ENCODE peak calls at places on chromosomes 4 and X, in nine cellular contexts. O, K, U, M, Z, Q, S, N and E are unnamed samples.

GRCh38 chr4:110265001-110265400 is 66.6 kb upstream of the ELOVL6 start:
- DNase-seq in O (no peak), K (no peak), U (no peak), M (no peak), Z (no peak), Q (no peak), S (no peak), N (no peak), E (no peak)

GRCh38 chrX:113644426-113644825 is 803.8 kb upstream of the AMOT start:
- DNase-seq in O (no peak), K (no peak), U (no peak), M (no peak), Z (peak), Q (peak), S (no peak), N (no peak), E (no peak)

GRCh38 chr4:73735231-73735630 is 5.1 kb upstream of the CXCL8 start:
- DNase-seq in O (no peak), K (no peak), U (no peak), M (no peak), Z (peak), Q (peak), S (no peak), N (no peak), E (no peak)

GRCh38 chrX:45274576-45274975 is 73.9 kb upstream of the DIPK2B start:
- DNase-seq in O (no peak), K (no peak), U (no peak), M (no peak), Z (no peak), Q (peak), S (no peak), N (no peak), E (no peak)

GRCh38 chrX:50813843-50814661 is at the start of gene SHROOM4:
- DNase-seq in O (no peak), K (no peak), U (no peak), M (peak), Z (no peak), Q (no peak), S (peak), N (no peak), E (peak)

GRCh38 chr4:53189011-53189410 is 176.8 kb downstream of the SCFD2 start:
- DNase-seq in O (no peak), K (no peak), U (no peak), M (no peak), Z (peak), Q (no peak), S (no peak), N (no peak), E (no peak)

GRCh38 chrX:131778269-131779218 is 234.7 kb downstream of the OR13H1 start:
- DNase-seq in O (no peak), K (no peak), U (no peak), M (no peak), Z (no peak), Q (peak), S (no peak), N (peak), E (no peak)

GRCh38 chr4:56049428-56050212 is 100.9 kb downstream of the CEP135 start:
- DNase-seq in O (peak), K (no peak), U (peak), M (peak), Z (peak), Q (peak), S (peak), N (peak), E (peak)

GRCh38 chr4:3047464-3048286 is 26.7 kb downstream of the HTT-AS start:
- DNase-seq in O (peak), K (peak), U (peak), M (peak), Z (peak), Q (peak), S (peak), N (peak), E (peak)

GRCh38 chrX:140360284-140360683 is 144.6 kb downstream of the SOX3 start:
- DNase-seq in O (peak), K (no peak), U (no peak), M (no peak), Z (peak), Q (no peak), S (no peak), N (no peak), E (no peak)